ENCODE peak calls at places on chromosomes 1 and 21, in five cellular contexts. S is transverse colon, Q is gastrocnemius medialis, G is prostate gland, K is upper lobe of left lung. N is an unnamed sample.

GRCh38 chr1:213989740-213990472 is 2.1 kb downstream of the PROX1 start:
- DNase-seq in G (no peak), S (peak; percentile 35), Q (peak; percentile 61), K (no peak), N (no peak)

GRCh38 chr1:198890531-198890930 is 251.7 kb downstream of the PTPRC start:
- DNase-seq in K (no peak), Q (no peak), G (no peak), S (no peak), N (no peak)

GRCh38 chr1:85824066-85824835 is 116.0 kb upstream of the ZNHIT6 start:
- DNase-seq in Q (no peak), S (no peak), K (no peak), G (no peak), N (no peak)

GRCh38 chr1:9293512-9294439 is 1.1 kb downstream of the SPSB1 start:
- DNase-seq in S (peak; percentile 55), K (peak; percentile 91), G (no peak), Q (no peak), N (peak; percentile 55)

GRCh38 chr1:90526954-90527353 is 190.1 kb downstream of the BARHL2 start:
- DNase-seq in K (no peak), S (no peak), Q (no peak), G (no peak), N (no peak)

GRCh38 chr1:84762664-84763063 is 72.4 kb upstream of the SSX2IP start:
- DNase-seq in Q (no peak), S (no peak), K (no peak), G (no peak), N (no peak)

GRCh38 chr1:223346311-223346710 is 17.7 kb downstream of the SUSD4 start:
- DNase-seq in G (no peak), S (no peak), Q (no peak), K (no peak), N (no peak)

GRCh38 chr1:216887032-216887431 is 163.8 kb upstream of the ESRRG start:
- DNase-seq in S (no peak), K (no peak), G (no peak), Q (no peak), N (no peak)

GRCh38 chr1:233613252-233614172 is at the start of gene KCNK1:
- DNase-seq in S (peak; percentile 85), G (peak; percentile 83), Q (no peak), K (peak; percentile 92), N (no peak)

GRCh38 chr1:100132566-100133477 is at the start of the genes SASS6 and TRMT13:
- DNase-seq in K (peak; percentile 91), S (peak; percentile 98), G (peak; percentile 98), Q (peak; percentile 96), N (peak; percentile 99)

GRCh38 chr1:179742717-179743678 is at the start of gene FAM163A:
- DNase-seq in G (no peak), Q (no peak), S (no peak), K (peak; percentile 73), N (no peak)

GRCh38 chr1:94063379-94063778 is 57.6 kb downstream of the ABCA4 start:
- DNase-seq in S (peak; percentile 35), G (no peak), K (no peak), Q (peak; percentile 22), N (peak; percentile 52)

GRCh38 chr1:110224240-110224995 is 14.3 kb downstream of the KCNC4 start:
- DNase-seq in Q (no peak), S (no peak), K (no peak), G (no peak), N (no peak)

GRCh38 chr1:212607206-212607923 is 1.2 kb upstream of the ATF3 start:
- DNase-seq in K (peak; percentile 86), G (peak; percentile 23), S (peak; percentile 55), Q (peak; percentile 22), N (peak; percentile 57)

GRCh38 chr1:63534406-63534805 is 11.1 kb downstream of the EFCAB7 start:
- DNase-seq in K (no peak), G (no peak), S (no peak), Q (no peak), N (no peak)

GRCh38 chr1:67874501-67875111 is 41.3 kb upstream of the GNG12 start:
- DNase-seq in S (no peak), K (no peak), G (no peak), Q (no peak), N (no peak)

GRCh38 chr1:210686841-210687240 is 358.1 kb downstream of the HHAT start:
- DNase-seq in K (no peak), G (no peak), S (no peak), Q (no peak), N (no peak)

GRCh38 chr21:45867041-45867630 is 114.4 kb upstream of the COL6A1 start:
- DNase-seq in G (no peak), S (no peak), K (peak; percentile 67), Q (no peak), N (no peak)

GRCh38 chr1:59328353-59328752 is 31.5 kb downstream of the FGGY start:
- DNase-seq in K (no peak), S (no peak), G (no peak), Q (no peak), N (no peak)

GRCh38 chr1:145961425-145962156 is 2.8 kb downstream of the ANKRD34A start:
- DNase-seq in Q (peak; percentile 66), S (peak; percentile 63), G (no peak), K (peak; percentile 84), N (peak; percentile 81)

GRCh38 chr1:47483651-47484050 is 45.8 kb downstream of the FOXD2 start:
- DNase-seq in Q (no peak), K (no peak), S (no peak), G (no peak), N (no peak)

GRCh38 chr1:235725493-235725892 is 75.9 kb upstream of the GNG4 start:
- DNase-seq in Q (no peak), K (no peak), G (no peak), S (no peak), N (no peak)

GRCh38 chr1:173405758-173406344 is 71.3 kb upstream of the PRDX6 start:
- DNase-seq in G (no peak), Q (no peak), K (no peak), S (no peak), N (no peak)

GRCh38 chr1:61506231-61506630 is 218.7 kb downstream of the TM2D1 start:
- DNase-seq in S (no peak), G (no peak), Q (no peak), K (no peak), N (no peak)

GRCh38 chr1:177799746-177800145 is 170.1 kb downstream of the SEC16B start:
- DNase-seq in S (no peak), Q (no peak), G (no peak), K (no peak), N (no peak)

GRCh38 chr1:177796561-177796960 is 173.3 kb downstream of the SEC16B start:
- DNase-seq in S (no peak), Q (no peak), K (no peak), G (no peak), N (no peak)

GRCh38 chr1:177802304-177802703 is 167.6 kb downstream of the SEC16B start:
- DNase-seq in K (no peak), G (no peak), Q (peak; percentile 14), S (no peak), N (no peak)

GRCh38 chr1:177800386-177801058 is 169.3 kb downstream of the SEC16B start:
- DNase-seq in G (no peak), S (no peak), K (no peak), Q (peak; percentile 76), N (no peak)

DNA sequence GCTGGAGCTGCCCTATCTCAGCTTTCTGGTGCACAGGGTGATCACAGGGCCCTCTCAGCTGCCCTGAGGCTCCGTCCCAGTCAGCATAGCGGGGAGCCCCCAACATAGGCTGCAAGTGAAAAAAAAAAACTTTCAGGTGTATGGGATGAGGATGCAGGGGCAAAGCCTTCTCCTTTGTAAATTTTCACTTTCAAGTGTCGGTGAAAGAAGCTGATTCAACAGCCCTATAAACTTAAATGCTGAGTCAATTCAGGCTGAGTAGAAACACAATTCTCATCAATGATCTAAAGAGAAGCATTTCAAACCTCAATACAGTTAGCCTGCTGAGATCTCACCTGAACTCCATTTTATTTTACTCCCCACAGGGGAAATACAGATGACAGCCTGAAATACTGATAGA is 171.2 kb downstream of the SEC16B start:
- DNase-seq in Q (no peak), G (no peak), K (no peak), S (no peak), N (no peak)
- H3K4me1 ChIP-seq in Q (peaks cover 30% of the 10 kb centered on the region), G (no peaks in the 10 kb centered on the region), K (no peaks in the 10 kb centered on the region), S (no peaks in the 10 kb centered on the region), N (no peaks in the 10 kb centered on the region)

GRCh38 chr1:52531473-52531872 is 21.4 kb downstream of the TUT4 start:
- DNase-seq in Q (no peak), K (no peak), S (no peak), G (no peak), N (no peak)

GRCh38 chr1:52532247-52532646 is 20.6 kb downstream of the TUT4 start:
- DNase-seq in G (no peak), S (no peak), Q (no peak), K (no peak), N (no peak)

GRCh38 chr1:52533710-52534109 is 19.2 kb downstream of the TUT4 start:
- DNase-seq in G (no peak), S (no peak), Q (no peak), K (no peak), N (no peak)

GRCh38 chr1:52532732-52533327 is 20.1 kb downstream of the TUT4 start:
- DNase-seq in Q (no peak), K (no peak), S (no peak), G (no peak), N (no peak)

GRCh38 chr1:52534928-52535764 is 17.7 kb downstream of the TUT4 start:
- DNase-seq in S (no peak), Q (no peak), K (no peak), G (no peak), N (no peak)
- TF ChIP-seq POLR2A in S (no peak), Q (no peak), K (no peak), G (no peak), N (no peak)

DNA sequence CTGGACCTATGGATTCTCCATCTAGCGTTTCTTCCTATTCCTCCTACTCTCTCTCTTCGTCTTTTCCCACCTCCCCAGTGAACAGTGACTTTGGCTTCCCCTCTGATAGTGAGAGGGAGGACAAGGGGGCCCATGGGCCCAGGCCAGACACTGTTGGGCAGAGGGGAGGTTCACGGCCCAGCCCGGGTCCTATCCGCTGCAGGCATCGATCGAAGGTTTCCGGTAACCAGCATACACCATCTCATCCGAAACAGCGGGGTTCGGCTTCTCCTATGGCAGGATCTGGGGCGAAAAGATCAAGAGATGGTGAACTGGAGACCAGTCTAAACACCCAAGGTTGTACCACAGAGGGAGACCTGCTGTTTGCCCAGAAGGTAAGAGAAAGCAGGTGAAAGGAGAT is 906 bp downstream of the CIART start:
- DNase-seq in Q (no peak), K (no peak), G (no peak), S (no peak), N (no peak)
- H3K4me3 ChIP-seq in Q (peak overlapping the region; percentile 78), K (peak overlapping the region; percentile 39), G (peak overlapping the region; percentile 43), S (no peak overlapping the region), N (no peak overlapping the region)

GRCh38 chr1:155130272-155131006 is 2.8 kb downstream of the EFNA1 start:
- DNase-seq in G (no peak), K (no peak), S (no peak), Q (no peak), N (no peak)

GRCh38 chr1:155133799-155134281 is 1.8 kb upstream of the SLC50A1 start:
- DNase-seq in G (no peak), Q (no peak), S (no peak), K (no peak), N (peak; percentile 66)

GRCh38 chr1:155131285-155131684 is 3.6 kb downstream of the EFNA1 start:
- DNase-seq in Q (peak; percentile 77), K (no peak), S (no peak), G (peak; percentile 64), N (no peak)

GRCh38 chr1:155134322-155134721 is 1.3 kb upstream of the SLC50A1 start:
- DNase-seq in Q (no peak), K (no peak), S (no peak), G (no peak), N (peak; percentile 54)

GRCh38 chr1:155131846-155132245 is 3.8 kb upstream of the SLC50A1 start:
- DNase-seq in K (no peak), G (no peak), Q (no peak), S (no peak), N (no peak)
- H3K4me1 ChIP-seq in K (peaks cover 38% of the 10 kb centered on the region), G (peaks cover 28% of the 10 kb centered on the region), Q (peaks cover 45% of the 10 kb centered on the region), S (peaks cover 81% of the 10 kb centered on the region), N (peaks cover 24% of the 10 kb centered on the region)

N was measured in Peyer's patch.